ENCODE peak calls at places on chromosomes 1 and 21, in eight cellular contexts. A is GM23338; C is lung; V is CD8-positive, alpha-beta memory T cell; D is heart left ventricle; S is right atrium auricular region; H is endothelial cell of umbilical vein; R is GM12878. L is an unnamed sample. For H3K36me3 and H3K4me1, the result is how much of the 10 kb centered on the place peaks cover.

GRCh38 chr21:45098867-45099266 is 24.5 kb downstream of the ADARB1 start:
- DNase-seq in A (peak), C (no peak), V (no peak), D (no peak), S (no peak), H (peak), R (no peak), L (no peak)

GRCh38 chr1:208093046-208093445 is 151.1 kb downstream of the PLXNA2 start:
- DNase-seq in A (no peak), C (no peak), V (no peak), D (no peak), S (no peak), H (no peak), R (no peak), L (no peak)

GRCh38 chr21:17334478-17334877 is 178.4 kb upstream of the CXADR start:
- DNase-seq in A (no peak), C (no peak), V (no peak), D (no peak), S (no peak), H (no peak), R (no peak), L (peak)

GRCh38 chr1:195328681-195329080 is 1279.6 kb downstream of the KCNT2 start:
- DNase-seq in A (no peak), C (no peak), V (no peak), D (no peak), S (no peak), H (no peak), R (no peak), L (no peak)

GRCh38 chr1:6108937-6109636 is 63.4 kb downstream of the KCNAB2 start:
- DNase-seq in A (peak), C (no peak), V (peak), D (no peak), S (no peak), H (peak), R (no peak), L (peak)

GRCh38 chr1:244113532-244114320 is 62.6 kb downstream of the ZBTB18 start:
- DNase-seq in A (no peak), C (no peak), V (no peak), D (no peak), S (no peak), H (peak), R (no peak), L (no peak)

GRCh38 chr1:100178092-100178491 is at the start of gene LRRC39:
- DNase-seq in A (no peak), C (no peak), V (no peak), D (no peak), S (no peak), H (no peak), R (no peak), L (no peak)

GRCh38 chr1:7454895-7455784 is 316.0 kb upstream of the VAMP3 start:
- DNase-seq in A (no peak), C (no peak), V (no peak), D (no peak), S (no peak), H (no peak), R (no peak), L (no peak)

GRCh38 chr21:36567216-36567917 is 87.4 kb upstream of the CLDN14 start:
- DNase-seq in A (no peak), C (no peak), V (no peak), D (no peak), S (no peak), H (no peak), R (no peak), L (no peak)

GRCh38 chr1:153563991-153564390 is 1.7 kb downstream of the S100A2 start:
- DNase-seq in A (no peak), C (no peak), V (no peak), D (no peak), S (no peak), H (no peak), R (no peak), L (no peak)
- H3K36me3 ChIP-seq in A (under half), C (under half), V (under half), D (under half), S (under half), H (under half), R (under half), L (under half)

GRCh38 chr21:35488941-35489340 is 439.8 kb upstream of the RUNX1 start:
- DNase-seq in A (no peak), C (no peak), V (no peak), D (no peak), S (no peak), H (no peak), R (no peak), L (no peak)

GRCh38 chr21:35491114-35491513 is 442.0 kb upstream of the RUNX1 start:
- DNase-seq in A (no peak), C (no peak), V (no peak), D (no peak), S (no peak), H (no peak), R (no peak), L (no peak)

DNA sequence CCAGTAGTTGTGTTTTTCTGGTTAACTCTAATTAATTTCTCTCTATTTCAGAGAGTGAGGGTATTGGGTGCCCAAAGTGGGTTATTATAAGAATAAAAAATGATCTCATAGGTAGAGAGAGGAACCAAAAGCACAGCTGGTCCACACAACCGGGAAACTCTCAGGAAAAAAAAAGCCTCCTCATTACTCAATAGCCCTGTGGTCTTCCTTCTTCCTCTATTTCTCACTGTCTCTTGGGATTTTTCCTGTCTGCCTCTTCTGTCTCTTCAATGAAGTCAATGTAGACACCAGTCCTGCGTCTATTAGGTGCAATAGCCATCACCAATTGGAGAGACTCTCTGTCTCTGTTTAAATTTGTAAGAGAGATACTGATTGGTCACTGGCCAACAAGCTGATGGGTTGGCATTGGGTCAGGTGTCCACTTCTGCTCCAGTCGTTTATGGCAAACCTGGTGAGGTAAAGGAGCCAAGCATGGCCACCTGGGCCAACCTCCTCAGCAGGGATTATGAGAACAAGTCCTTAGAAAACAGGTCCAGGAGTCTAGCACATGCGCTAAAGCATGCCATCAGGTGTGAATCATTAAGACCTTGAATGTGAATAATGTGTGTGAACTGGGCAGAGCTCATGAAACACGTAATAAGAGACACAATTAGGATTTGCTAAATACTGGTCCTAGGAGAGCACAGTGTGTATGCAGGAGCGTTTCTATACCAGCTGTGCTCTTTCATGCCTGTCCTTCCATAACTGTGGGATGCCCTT is 443.0 kb upstream of the RUNX1 start:
- DNase-seq in A (no peak), C (no peak), V (no peak), D (no peak), S (no peak), H (no peak), R (no peak), L (no peak)
- H3K4me1 ChIP-seq in A (under half), C (under half), V (under half), D (under half), S (under half), H (under half), R (under half), L (under half)

GRCh38 chr1:46639547-46639946 is 22.9 kb upstream of the MOB3C start:
- DNase-seq in A (no peak), C (no peak), V (no peak), D (no peak), S (no peak), H (no peak), R (no peak), L (no peak)

GRCh38 chr1:46637444-46638083 is 21.0 kb upstream of the MOB3C start:
- DNase-seq in A (no peak), C (no peak), V (no peak), D (no peak), S (no peak), H (no peak), R (no peak), L (no peak)

GRCh38 chr1:46630719-46631118 is 14.1 kb upstream of the MOB3C start:
- DNase-seq in A (no peak), C (no peak), V (no peak), D (no peak), S (no peak), H (no peak), R (no peak), L (no peak)

GRCh38 chr1:46638921-46639320 is 22.3 kb upstream of the MOB3C start:
- DNase-seq in A (no peak), C (no peak), V (no peak), D (no peak), S (no peak), H (no peak), R (no peak), L (no peak)

GRCh38 chr1:46635205-46635604 is 18.6 kb upstream of the MOB3C start:
- DNase-seq in A (no peak), C (no peak), V (no peak), D (no peak), S (no peak), H (no peak), R (no peak), L (no peak)
- H3K36me3 ChIP-seq in A (under half), C (under half), V (under half), D (half or more), S (under half), H (under half), R (under half), L (under half)

GRCh38 chr1:162142968-162143367 is 73.5 kb downstream of the NOS1AP start:
- DNase-seq in A (no peak), C (no peak), V (no peak), D (no peak), S (no peak), H (no peak), R (no peak), L (no peak)
- H3K4me1 ChIP-seq in A (under half), C (under half), V (under half), D (under half), S (under half), H (under half), R (under half), L (under half)

DNA sequence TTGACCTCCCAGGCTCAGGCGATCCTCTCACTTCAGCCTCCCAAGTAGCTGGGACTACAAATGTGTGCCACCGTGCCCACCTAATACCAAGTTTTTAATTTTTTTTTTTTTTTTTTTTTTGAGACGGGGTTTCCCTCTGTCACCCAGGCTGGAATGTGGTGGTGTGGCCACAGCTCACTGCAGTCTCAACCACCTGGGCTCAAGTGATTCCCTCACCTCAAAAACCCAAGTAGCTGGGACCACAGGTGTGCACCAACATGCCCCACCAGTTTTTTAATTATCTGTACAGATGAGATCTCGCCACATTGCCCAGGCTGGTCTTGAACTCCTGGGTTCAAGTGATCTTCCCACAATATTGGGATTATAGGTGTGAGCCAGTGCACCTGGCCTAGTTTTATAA is 22.7 kb downstream of the PTP4A2 start:
- DNase-seq in A (no peak), C (no peak), V (no peak), D (no peak), S (no peak), H (no peak), R (no peak), L (no peak)
- H3K36me3 ChIP-seq in A (under half), C (under half), V (under half), D (half or more), S (under half), H (under half), R (under half), L (under half)

GRCh38 chr1:35884934-35885333 is 1.9 kb downstream of the AGO1 start:
- DNase-seq in A (no peak), C (no peak), V (no peak), D (no peak), S (no peak), H (no peak), R (no peak), L (no peak)

GRCh38 chr1:35882586-35882944 is 444 bp upstream of the AGO1 start:
- DNase-seq in A (no peak), C (no peak), V (no peak), D (no peak), S (no peak), H (no peak), R (no peak), L (no peak)

GRCh38 chr1:35882945-35883680 is at the start of gene AGO1:
- DNase-seq in A (peak), C (peak), V (peak), D (peak), S (peak), H (peak), R (peak), L (peak)

GRCh38 chr1:35881850-35882273 is 1.1 kb upstream of the AGO1 start:
- DNase-seq in A (no peak), C (no peak), V (no peak), D (no peak), S (no peak), H (no peak), R (no peak), L (no peak)

DNA sequence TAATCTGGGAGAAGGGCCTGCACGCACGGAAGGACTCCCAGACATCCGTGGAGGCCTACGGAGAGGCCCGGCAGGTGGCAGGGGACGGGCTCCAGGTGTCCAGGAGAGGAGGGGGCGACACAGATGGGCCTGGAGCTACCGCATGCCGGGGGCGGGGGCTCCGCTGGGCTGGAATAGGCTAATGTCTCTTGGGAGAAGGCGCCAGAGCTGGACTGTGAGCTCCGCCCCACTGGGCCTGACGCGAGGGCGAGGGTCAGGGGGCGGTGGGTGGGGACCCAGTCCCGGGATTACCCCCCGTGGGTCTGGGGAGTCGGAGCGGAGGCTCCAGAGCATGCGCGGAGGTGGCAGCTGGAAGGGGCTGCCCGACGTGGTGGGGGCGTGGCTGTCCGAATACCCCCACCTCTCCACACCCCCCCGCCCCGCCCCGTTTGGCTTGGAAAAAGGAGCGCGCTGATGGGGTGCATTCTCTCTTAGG is 709 bp downstream of the AGO1 start:
- DNase-seq in A (peak), C (peak), V (peak), D (peak), S (no peak), H (peak), R (no peak), L (peak)
- H3K4me1 ChIP-seq in A (under half), C (under half), V (under half), D (under half), S (under half), H (under half), R (under half), L (under half)

L was measured in BE2C.